ENCODE peak calls at places on chromosome 21, in nine cellular contexts. O is upper lobe of right lung; G is NCI-H2081 treated with DMSO at 0.1 percent for 48 hours; K is osteocyte; V is stimulated activated CD4-positive, alpha-beta T cell treated with anti-CD3 and anti-CD28 coated beads, Interleukin-1b, Interleukin-23, amount 100 ng/mL, for 24 hours; M is tibial artery; Z is esophagus muscularis mucosa; J is GM10248; X is T-helper 9 cell. P is an unnamed sample.

GRCh38 chr21:38989745-38990423 is 184.2 kb downstream of the ETS2 start:
- DNase-seq in G (peak), X (no peak), M (no peak), K (no peak), O (no peak), V (no peak), Z (no peak), J (no peak), P (no peak)

GRCh38 chr21:43812139-43812821 is 22.9 kb downstream of the RRP1 start:
- DNase-seq in K (no peak), Z (no peak), O (peak), J (no peak), V (no peak), G (no peak), X (no peak), M (no peak), P (no peak)

GRCh38 chr21:33412832-33413519 is 9.8 kb downstream of the IFNGR2 start:
- DNase-seq in G (no peak), Z (no peak), K (no peak), V (no peak), M (no peak), X (no peak), O (no peak), J (peak), P (no peak)

GRCh38 chr21:45618287-45618686 is 25.2 kb upstream of the PCBP3 start:
- DNase-seq in V (no peak), M (peak), Z (no peak), X (no peak), O (peak), J (no peak), G (no peak), K (no peak), P (no peak)

GRCh38 chr21:45264146-45264918 is 23.4 kb downstream of the POFUT2 start:
- DNase-seq in Z (no peak), M (peak), G (no peak), K (peak), J (no peak), V (no peak), X (no peak), O (no peak), P (no peak)

GRCh38 chr21:29490016-29490415 is 191.3 kb downstream of the BACH1 start:
- DNase-seq in Z (no peak), O (no peak), K (no peak), X (no peak), J (no peak), M (no peak), G (no peak), V (no peak), P (no peak)

GRCh38 chr21:34801519-34802132 is 132.8 kb downstream of the CLIC6 start:
- DNase-seq in M (no peak), J (peak), V (no peak), K (no peak), X (no peak), G (no peak), O (no peak), Z (no peak), P (no peak)

GRCh38 chr21:21858502-21859334 is 860.5 kb downstream of the NCAM2 start:
- DNase-seq in G (no peak), J (no peak), V (no peak), X (no peak), O (no peak), Z (no peak), K (no peak), M (no peak), P (no peak)

GRCh38 chr21:28754127-28754611 is 238.5 kb downstream of the LTN1 start:
- DNase-seq in V (no peak), M (no peak), X (no peak), O (no peak), Z (no peak), J (no peak), G (no peak), K (no peak), P (no peak)

GRCh38 chr21:38129711-38130110 is 127.1 kb upstream of the KCNJ15 start:
- DNase-seq in J (no peak), M (no peak), Z (no peak), G (no peak), X (no peak), O (no peak), V (no peak), K (no peak), P (no peak)